ENCODE peak calls at places on chromosomes 7 and 10, in seven cellular contexts. One of them, this sample, is unnamed.

GRCh38 chr7:12888727-12889126 is 201.3 kb downstream of the ARL4A start:
- DNase-seq in DND-41: no peak
- DNase-seq in fibroblast of lung: peak; percentile 78
- DNase-seq in GM06990: no peak
- DNase-seq in cardiac muscle cell: peak; percentile 46
- DNase-seq in lung: no peak
- DNase-seq in hepatocyte: no peak
- DNase-seq in this sample: no peak

GRCh38 chr10:87066865-87067264 is 27.8 kb downstream of the GLUD1 start:
- DNase-seq in DND-41: no peak
- DNase-seq in fibroblast of lung: no peak
- DNase-seq in GM06990: no peak
- DNase-seq in cardiac muscle cell: no peak
- DNase-seq in lung: no peak
- DNase-seq in hepatocyte: no peak
- DNase-seq in this sample: no peak

GRCh38 chr10:71767420-71768035 is 5.8 kb downstream of the VSIR start:
- DNase-seq in DND-41: no peak
- DNase-seq in fibroblast of lung: peak; percentile 42
- DNase-seq in GM06990: no peak
- DNase-seq in cardiac muscle cell: peak; percentile 74
- DNase-seq in lung: no peak
- DNase-seq in hepatocyte: peak; percentile 57
- DNase-seq in this sample: no peak

GRCh38 chr7:4049202-4049601 is 632.9 kb upstream of the FOXK1 start:
- DNase-seq in DND-41: no peak
- DNase-seq in fibroblast of lung: no peak
- DNase-seq in GM06990: no peak
- DNase-seq in cardiac muscle cell: no peak
- DNase-seq in lung: peak; percentile 19
- DNase-seq in hepatocyte: no peak
- DNase-seq in this sample: no peak

GRCh38 chr10:108523016-108523415 is 1358.5 kb upstream of the SORCS1 start:
- DNase-seq in DND-41: no peak
- DNase-seq in fibroblast of lung: no peak
- DNase-seq in GM06990: no peak
- DNase-seq in cardiac muscle cell: no peak
- DNase-seq in lung: no peak
- DNase-seq in hepatocyte: no peak
- DNase-seq in this sample: no peak

GRCh38 chr10:58237014-58237830 is 30.5 kb downstream of the IPMK start:
- DNase-seq in DND-41: no peak
- DNase-seq in fibroblast of lung: peak; percentile 96
- DNase-seq in GM06990: no peak
- DNase-seq in cardiac muscle cell: peak; percentile 92
- DNase-seq in lung: no peak
- DNase-seq in hepatocyte: no peak
- DNase-seq in this sample: no peak

GRCh38 chr7:44105832-44106231 is 1.7 kb downstream of the AEBP1 start:
- DNase-seq in DND-41: no peak
- DNase-seq in fibroblast of lung: no peak
- DNase-seq in GM06990: no peak
- DNase-seq in cardiac muscle cell: no peak
- DNase-seq in lung: no peak
- DNase-seq in hepatocyte: no peak
- DNase-seq in this sample: no peak

GRCh38 chr10:77290528-77291155 is 347.0 kb downstream of the KCNMA1 start:
- DNase-seq in DND-41: no peak
- DNase-seq in fibroblast of lung: peak; percentile 97
- DNase-seq in GM06990: no peak
- DNase-seq in cardiac muscle cell: peak; percentile 64
- DNase-seq in lung: no peak
- DNase-seq in hepatocyte: peak; percentile 32
- DNase-seq in this sample: no peak

GRCh38 chr10:121751191-121751760 is 153.0 kb upstream of the FGFR2 start:
- DNase-seq in DND-41: no peak
- DNase-seq in fibroblast of lung: no peak
- DNase-seq in GM06990: no peak
- DNase-seq in cardiac muscle cell: no peak
- DNase-seq in lung: no peak
- DNase-seq in hepatocyte: no peak
- DNase-seq in this sample: no peak

GRCh38 chr7:76997381-76998262 is 34.5 kb downstream of the SPDYE17 start:
- DNase-seq in DND-41: no peak
- DNase-seq in fibroblast of lung: no peak
- DNase-seq in GM06990: no peak
- DNase-seq in cardiac muscle cell: no peak
- DNase-seq in lung: peak; percentile 28
- DNase-seq in hepatocyte: peak; percentile 11
- DNase-seq in this sample: no peak

GRCh38 chr7:110382736-110383135 is 708.2 kb upstream of the LRRN3 start:
- DNase-seq in DND-41: no peak
- DNase-seq in fibroblast of lung: no peak
- DNase-seq in GM06990: no peak
- DNase-seq in cardiac muscle cell: no peak
- DNase-seq in lung: no peak
- DNase-seq in hepatocyte: no peak
- DNase-seq in this sample: no peak

GRCh38 chr10:100479059-100479458 is 16.2 kb downstream of the WNT8B start:
- DNase-seq in DND-41: no peak
- DNase-seq in fibroblast of lung: no peak
- DNase-seq in GM06990: no peak
- DNase-seq in cardiac muscle cell: no peak
- DNase-seq in lung: no peak
- DNase-seq in hepatocyte: peak; percentile 22
- DNase-seq in this sample: no peak

GRCh38 chr7:5702876-5703571 is 78.4 kb downstream of the RNF216 start:
- DNase-seq in DND-41: no peak
- DNase-seq in fibroblast of lung: peak; percentile 81
- DNase-seq in GM06990: no peak
- DNase-seq in cardiac muscle cell: no peak
- DNase-seq in lung: no peak
- DNase-seq in hepatocyte: no peak
- DNase-seq in this sample: no peak

GRCh38 chr7:42745357-42746022 is 166.4 kb downstream of the C7orf25 start:
- DNase-seq in DND-41: peak; percentile 40
- DNase-seq in fibroblast of lung: peak; percentile 10
- DNase-seq in GM06990: no peak
- DNase-seq in cardiac muscle cell: peak; percentile 48
- DNase-seq in lung: no peak
- DNase-seq in hepatocyte: peak; percentile 38
- DNase-seq in this sample: no peak

GRCh38 chr10:34028936-34029335 is 694.5 kb upstream of the NRP1 start:
- DNase-seq in DND-41: no peak
- DNase-seq in fibroblast of lung: no peak
- DNase-seq in GM06990: no peak
- DNase-seq in cardiac muscle cell: no peak
- DNase-seq in lung: no peak
- DNase-seq in hepatocyte: no peak
- DNase-seq in this sample: no peak

GRCh38 chr10:16999665-17000451 is 129.8 kb downstream of the CUBN start:
- DNase-seq in DND-41: no peak
- DNase-seq in fibroblast of lung: peak; percentile 69
- DNase-seq in GM06990: no peak
- DNase-seq in cardiac muscle cell: peak; percentile 68
- DNase-seq in lung: no peak
- DNase-seq in hepatocyte: no peak
- DNase-seq in this sample: no peak

GRCh38 chr7:24401628-24402593 is 117.9 kb downstream of the NPY start:
- DNase-seq in DND-41: no peak
- DNase-seq in fibroblast of lung: peak; percentile 20
- DNase-seq in GM06990: no peak
- DNase-seq in cardiac muscle cell: peak; percentile 45
- DNase-seq in lung: no peak
- DNase-seq in hepatocyte: peak; percentile 41
- DNase-seq in this sample: no peak

DNA sequence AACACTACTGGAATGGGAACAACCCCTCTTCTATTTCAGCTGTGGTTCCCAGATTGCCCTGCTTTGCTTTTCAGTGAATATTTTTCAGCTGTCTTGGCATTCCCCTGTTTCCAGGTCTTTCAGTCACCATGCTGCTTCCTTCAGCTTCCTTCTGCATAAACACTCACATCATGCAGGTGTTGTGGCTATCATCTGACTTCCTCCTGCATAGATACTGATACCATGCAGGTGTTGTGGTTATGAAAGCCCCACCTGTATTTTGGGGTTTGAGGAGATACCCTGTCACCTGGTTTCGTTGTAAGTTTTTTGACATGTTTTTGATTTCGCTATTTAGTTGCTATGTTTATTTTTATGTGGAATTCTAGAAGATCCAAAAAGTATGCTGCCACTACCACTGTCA is 71.5 kb downstream of the SLC35B4 start:
- DNase-seq in DND-41: no peak
- DNase-seq in fibroblast of lung: no peak
- DNase-seq in GM06990: no peak
- DNase-seq in cardiac muscle cell: no peak
- DNase-seq in lung: no peak
- DNase-seq in hepatocyte: no peak
- DNase-seq in this sample: no peak
- H3K4me3 ChIP-seq in DND-41: no peak overlapping the region
- H3K4me3 ChIP-seq in fibroblast of lung: no peak overlapping the region
- H3K4me3 ChIP-seq in GM06990: no peak overlapping the region
- H3K4me3 ChIP-seq in cardiac muscle cell: no peak overlapping the region
- H3K4me3 ChIP-seq in lung: no peak overlapping the region
- H3K4me3 ChIP-seq in hepatocyte: no peak overlapping the region
- H3K4me3 ChIP-seq in this sample: no peak overlapping the region

DNA sequence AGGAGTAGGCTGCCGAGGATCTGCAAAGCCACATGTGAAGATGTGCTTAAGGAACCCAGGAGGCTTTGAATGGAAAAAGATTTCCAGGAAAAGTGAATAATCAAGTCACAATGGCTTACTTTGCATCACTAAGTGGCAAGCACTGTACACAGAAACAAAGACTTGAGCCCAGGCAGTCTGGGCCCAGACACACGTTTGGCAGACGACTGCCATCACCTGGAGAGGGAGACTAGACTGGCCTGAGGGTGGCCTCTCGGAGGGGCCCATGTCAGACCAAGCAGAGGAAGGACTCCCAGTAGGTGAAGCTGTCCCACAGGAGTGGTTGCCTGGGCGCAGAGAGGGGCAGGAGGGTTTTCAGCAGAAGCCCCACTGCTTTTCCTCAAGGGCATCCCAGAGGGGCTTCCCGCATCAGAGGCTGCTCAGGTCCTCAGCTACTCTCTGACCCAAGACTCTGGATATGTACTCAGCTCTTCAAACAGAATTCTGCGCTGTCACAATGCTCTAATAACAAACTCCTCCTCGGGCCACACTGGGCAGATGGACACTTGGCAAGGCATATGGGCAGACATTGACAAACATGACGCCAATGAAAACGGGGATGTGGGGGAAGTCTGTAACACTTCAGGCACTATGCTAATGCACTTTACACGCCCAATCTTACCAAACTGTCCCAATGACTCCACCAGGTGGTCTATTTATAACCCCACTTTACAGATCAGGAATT is 27.9 kb upstream of the FRAT2 start:
- DNase-seq in DND-41: no peak
- DNase-seq in fibroblast of lung: no peak
- DNase-seq in GM06990: no peak
- DNase-seq in cardiac muscle cell: no peak
- DNase-seq in lung: no peak
- DNase-seq in hepatocyte: no peak
- DNase-seq in this sample: no peak
- H3K36me3 ChIP-seq in DND-41: peaks cover 75% of the 10 kb centered on the region
- H3K36me3 ChIP-seq in fibroblast of lung: peaks cover 14% of the 10 kb centered on the region
- H3K36me3 ChIP-seq in GM06990: peaks cover 28% of the 10 kb centered on the region
- H3K36me3 ChIP-seq in cardiac muscle cell: peaks cover 3% of the 10 kb centered on the region
- H3K36me3 ChIP-seq in lung: peaks cover 40% of the 10 kb centered on the region
- H3K36me3 ChIP-seq in hepatocyte: no peaks in the 10 kb centered on the region
- H3K36me3 ChIP-seq in this sample: peaks cover 55% of the 10 kb centered on the region

GRCh38 chr7:51043461-51043860 is 260.8 kb upstream of the GRB10 start:
- DNase-seq in DND-41: no peak
- DNase-seq in fibroblast of lung: no peak
- DNase-seq in GM06990: no peak
- DNase-seq in cardiac muscle cell: no peak
- DNase-seq in lung: no peak
- DNase-seq in hepatocyte: no peak
- DNase-seq in this sample: no peak
- H3K27me3 ChIP-seq in DND-41: peaks cover 19% of the 10 kb centered on the region
- H3K27me3 ChIP-seq in fibroblast of lung: no peaks in the 10 kb centered on the region
- H3K27me3 ChIP-seq in GM06990: no peaks in the 10 kb centered on the region
- H3K27me3 ChIP-seq in cardiac muscle cell: no peaks in the 10 kb centered on the region
- H3K27me3 ChIP-seq in lung: no peaks in the 10 kb centered on the region
- H3K27me3 ChIP-seq in hepatocyte: no peaks in the 10 kb centered on the region
- H3K27me3 ChIP-seq in this sample: no peaks in the 10 kb centered on the region

GRCh38 chr10:42753126-42753506 is 29.5 kb upstream of the BMS1 start:
- DNase-seq in DND-41: no peak
- DNase-seq in fibroblast of lung: peak; percentile 46
- DNase-seq in GM06990: peak; percentile 51
- DNase-seq in cardiac muscle cell: peak; percentile 82
- DNase-seq in lung: peak; percentile 80
- DNase-seq in hepatocyte: peak; percentile 82
- DNase-seq in this sample: peak; percentile 64

GRCh38 chr10:42753507-42754154 is 29.0 kb upstream of the BMS1 start:
- DNase-seq in DND-41: no peak
- DNase-seq in fibroblast of lung: no peak
- DNase-seq in GM06990: no peak
- DNase-seq in cardiac muscle cell: no peak
- DNase-seq in lung: no peak
- DNase-seq in hepatocyte: peak; percentile 55
- DNase-seq in this sample: no peak

GRCh38 chr10:42755591-42756093 is 27.0 kb upstream of the BMS1 start:
- DNase-seq in DND-41: no peak
- DNase-seq in fibroblast of lung: no peak
- DNase-seq in GM06990: no peak
- DNase-seq in cardiac muscle cell: no peak
- DNase-seq in lung: no peak
- DNase-seq in hepatocyte: no peak
- DNase-seq in this sample: no peak

GRCh38 chr10:42754155-42755027 is 28.2 kb upstream of the BMS1 start:
- DNase-seq in DND-41: no peak
- DNase-seq in fibroblast of lung: peak; percentile 10
- DNase-seq in GM06990: peak; percentile 41
- DNase-seq in cardiac muscle cell: peak; percentile 30
- DNase-seq in lung: no peak
- DNase-seq in hepatocyte: peak; percentile 53
- DNase-seq in this sample: no peak

DNA sequence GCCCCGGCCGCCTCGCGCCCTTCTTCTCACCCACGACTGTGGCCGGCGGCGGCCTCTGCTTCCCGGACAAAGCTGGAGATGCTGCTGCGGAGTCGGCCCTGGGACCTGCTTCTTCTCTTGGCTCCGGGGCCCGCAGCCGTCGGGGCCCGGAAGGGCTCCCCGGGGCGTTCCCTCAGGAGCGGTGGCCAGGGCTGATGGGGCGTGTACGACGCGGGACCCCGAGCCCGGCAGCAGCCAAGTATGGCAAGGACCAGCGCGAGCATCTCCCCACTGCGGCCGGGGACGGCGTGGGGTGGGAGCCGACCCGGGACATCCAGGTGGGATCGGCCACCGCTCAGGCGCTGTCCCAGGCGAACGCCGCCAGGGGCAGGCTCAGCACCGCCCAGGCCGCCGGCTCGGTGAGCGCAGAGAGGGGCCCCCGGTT is 27.6 kb upstream of the BMS1 start:
- DNase-seq in DND-41: no peak
- DNase-seq in fibroblast of lung: no peak
- DNase-seq in GM06990: no peak
- DNase-seq in cardiac muscle cell: no peak
- DNase-seq in lung: no peak
- DNase-seq in hepatocyte: peak; percentile 17
- DNase-seq in this sample: no peak
- H3K4me3 ChIP-seq in DND-41: no peak overlapping the region
- H3K4me3 ChIP-seq in fibroblast of lung: no peak overlapping the region
- H3K4me3 ChIP-seq in GM06990: no peak overlapping the region
- H3K4me3 ChIP-seq in cardiac muscle cell: peak overlapping the region; percentile 40
- H3K4me3 ChIP-seq in lung: peak overlapping the region; percentile 47
- H3K4me3 ChIP-seq in hepatocyte: peak overlapping the region; percentile 60
- H3K4me3 ChIP-seq in this sample: peak overlapping the region; percentile 72

GRCh38 chr7:149256568-149256967 is 5.4 kb upstream of the ZNF783 start:
- DNase-seq in DND-41: no peak
- DNase-seq in fibroblast of lung: no peak
- DNase-seq in GM06990: no peak
- DNase-seq in cardiac muscle cell: no peak
- DNase-seq in lung: no peak
- DNase-seq in hepatocyte: no peak
- DNase-seq in this sample: no peak
- H3K36me3 ChIP-seq in DND-41: peaks cover 44% of the 10 kb centered on the region
- H3K36me3 ChIP-seq in fibroblast of lung: peaks cover 14% of the 10 kb centered on the region
- H3K36me3 ChIP-seq in GM06990: peaks cover 18% of the 10 kb centered on the region
- H3K36me3 ChIP-seq in cardiac muscle cell: peaks cover 22% of the 10 kb centered on the region
- H3K36me3 ChIP-seq in lung: peaks cover 32% of the 10 kb centered on the region
- H3K36me3 ChIP-seq in hepatocyte: no peaks in the 10 kb centered on the region
- H3K36me3 ChIP-seq in this sample: peaks cover 23% of the 10 kb centered on the region